ENCODE peak calls at places on chromosomes 1 and 21, in nine cellular contexts. L is stomach, I is pancreas, B is MM.1S, Q is hepatocyte, E is right atrium auricular region, P is IMR-90, K is cardiac muscle cell, J is heart left ventricle. D is an unnamed sample. For H3K4me1, the result is how much of the 10 kb centered on the place peaks cover.

GRCh38 chr1:204493882-204494280 is 724 bp downstream of the PIK3C2B start:
- DNase-seq in L (peak), I (peak), B (peak), Q (peak), E (no peak), P (peak), K (peak), J (peak), D (peak)

GRCh38 chr21:35342440-35342839 is 293.3 kb upstream of the RUNX1 start:
- DNase-seq in L (no peak), I (no peak), B (no peak), Q (no peak), E (no peak), P (no peak), K (no peak), J (no peak), D (no peak)

GRCh38 chr1:101237229-101237837 is 514 bp downstream of the S1PR1 start:
- DNase-seq in L (no peak), I (no peak), B (no peak), Q (no peak), E (no peak), P (peak), K (peak), J (no peak), D (no peak)

GRCh38 chr21:36718951-36719501 is 20.1 kb downstream of the SIM2 start:
- DNase-seq in L (peak), I (no peak), B (no peak), Q (no peak), E (no peak), P (no peak), K (no peak), J (no peak), D (no peak)

GRCh38 chr21:43727571-43728466 is 8.9 kb downstream of the PDXK start:
- DNase-seq in L (peak), I (peak), B (no peak), Q (no peak), E (no peak), P (peak), K (peak), J (peak), D (peak)

GRCh38 chr1:64861611-64862010 is 104.7 kb downstream of the JAK1 start:
- DNase-seq in L (peak), I (no peak), B (peak), Q (peak), E (no peak), P (peak), K (peak), J (no peak), D (peak)

GRCh38 chr1:186295980-186296379 is 79.1 kb downstream of the TPR start:
- DNase-seq in L (no peak), I (no peak), B (no peak), Q (no peak), E (no peak), P (peak), K (peak), J (no peak), D (no peak)

GRCh38 chr21:24224411-24224810 is 1382.9 kb downstream of the MRPL39 start:
- DNase-seq in L (no peak), I (no peak), B (no peak), Q (no peak), E (no peak), P (no peak), K (no peak), J (no peak), D (peak)

GRCh38 chr1:182955596-182956588 is 2.9 kb upstream of the SHCBP1L start:
- DNase-seq in L (no peak), I (no peak), B (no peak), Q (no peak), E (peak), P (peak), K (peak), J (peak), D (no peak)

GRCh38 chr1:86104606-86105532 is 51.7 kb downstream of the COL24A1 start:
- DNase-seq in L (peak), I (no peak), B (no peak), Q (peak), E (no peak), P (no peak), K (no peak), J (no peak), D (no peak)

GRCh38 chr21:44761011-44761729 is 40.5 kb downstream of the UBE2G2 start:
- DNase-seq in L (no peak), I (no peak), B (peak), Q (peak), E (no peak), P (no peak), K (no peak), J (no peak), D (no peak)

GRCh38 chr1:36624466-36624865 is 141.8 kb upstream of the CSF3R start:
- DNase-seq in L (no peak), I (no peak), B (no peak), Q (no peak), E (no peak), P (no peak), K (no peak), J (no peak), D (no peak)

DNA sequence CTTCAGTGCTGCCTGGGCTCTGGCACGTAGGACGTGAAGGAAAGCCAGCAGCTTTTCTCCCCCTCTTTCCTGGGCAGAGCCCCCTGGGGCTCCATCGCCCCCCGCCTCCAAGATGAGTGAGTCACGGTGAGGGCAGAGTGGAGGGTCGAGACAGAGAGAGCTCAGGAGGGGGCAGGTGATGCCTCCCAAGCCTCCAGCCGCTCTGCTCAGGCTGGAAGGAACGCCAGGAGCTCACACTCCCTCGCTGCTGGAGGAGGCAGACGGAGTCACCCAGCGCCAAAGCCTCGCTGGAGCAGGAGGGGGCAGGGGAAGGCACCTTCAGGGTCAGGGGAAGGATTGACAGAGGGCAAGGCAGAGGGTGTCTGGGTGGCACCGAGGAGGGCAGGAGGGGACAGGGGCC is 119.5 kb downstream of the CASZ1 start:
- DNase-seq in L (no peak), I (no peak), B (no peak), Q (no peak), E (no peak), P (no peak), K (no peak), J (no peak), D (no peak)
- H3K4me1 ChIP-seq in L (half or more), I (under half), B (under half), Q (half or more), E (half or more), P (under half), K (half or more), J (half or more), D (under half)

GRCh38 chr1:111813440-111814304 is 58.0 kb downstream of the DDX20 start:
- DNase-seq in L (no peak), I (no peak), B (no peak), Q (no peak), E (no peak), P (no peak), K (peak), J (no peak), D (no peak)
- TF ChIP-seq CTCF in L (no peak), I (no peak), B (no peak), Q (no peak), E (no peak), P (peak), K (peak), J (no peak), D (no peak)

GRCh38 chr1:88074661-88075060 is 609.4 kb upstream of the PKN2 start:
- DNase-seq in L (no peak), I (no peak), B (no peak), Q (no peak), E (no peak), P (no peak), K (no peak), J (no peak), D (no peak)
- H3K4me1 ChIP-seq in L (under half), I (under half), B (under half), Q (under half), E (under half), P (under half), K (under half), J (under half), D (under half)

GRCh38 chr1:79708646-79709237 is 702.2 kb upstream of the ADGRL4 start:
- DNase-seq in L (no peak), I (no peak), B (peak), Q (no peak), E (no peak), P (no peak), K (no peak), J (no peak), D (no peak)
- TF ChIP-seq CTCF in L (no peak), I (no peak), B (no peak), Q (no peak), E (no peak), P (no peak), K (no peak), J (no peak), D (no peak)

DNA sequence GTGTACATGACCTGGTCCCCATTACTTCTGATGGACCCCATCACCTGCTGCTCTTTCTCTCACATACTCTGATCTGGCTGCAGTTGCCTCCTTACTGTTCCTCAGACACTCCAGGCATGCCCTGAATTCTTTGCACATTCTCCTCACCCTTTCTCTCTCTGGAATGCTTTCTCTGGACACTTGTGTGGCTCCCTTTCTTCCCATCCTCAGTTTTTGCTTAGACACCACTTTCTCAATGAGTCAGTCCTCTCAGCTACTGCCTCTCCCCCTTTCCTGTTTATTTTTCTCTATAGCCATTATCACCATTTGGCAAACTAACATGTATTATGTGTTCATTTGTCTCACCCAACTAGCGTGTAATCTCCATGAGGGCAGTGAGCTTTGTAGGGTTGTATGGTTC is 28.1 kb downstream of the PLXNA2 start:
- DNase-seq in L (no peak), I (no peak), B (no peak), Q (no peak), E (no peak), P (peak), K (peak), J (no peak), D (no peak)
- H3K4me1 ChIP-seq in L (half or more), I (under half), B (under half), Q (under half), E (half or more), P (under half), K (half or more), J (half or more), D (under half)

GRCh38 chr1:115685029-115685705 is 43.4 kb downstream of the VANGL1 start:
- DNase-seq in L (no peak), I (no peak), B (no peak), Q (no peak), E (no peak), P (no peak), K (no peak), J (no peak), D (no peak)
- TF ChIP-seq CTCF in L (no peak), I (no peak), B (no peak), Q (no peak), E (no peak), P (no peak), K (no peak), J (no peak), D (no peak)

GRCh38 chr1:230379928-230380327 is 46.2 kb downstream of the PGBD5 start:
- DNase-seq in L (no peak), I (no peak), B (no peak), Q (no peak), E (no peak), P (no peak), K (no peak), J (no peak), D (no peak)

GRCh38 chr1:230382060-230382491 is 44.1 kb downstream of the PGBD5 start:
- DNase-seq in L (no peak), I (no peak), B (no peak), Q (peak), E (no peak), P (no peak), K (no peak), J (no peak), D (peak)

GRCh38 chr1:230383425-230383824 is 42.7 kb downstream of the PGBD5 start:
- DNase-seq in L (no peak), I (no peak), B (no peak), Q (no peak), E (no peak), P (no peak), K (no peak), J (no peak), D (no peak)

GRCh38 chr1:230381049-230381467 is 45.1 kb downstream of the PGBD5 start:
- DNase-seq in L (peak), I (no peak), B (no peak), Q (no peak), E (no peak), P (no peak), K (no peak), J (no peak), D (peak)

GRCh38 chr1:230381564-230381963 is 44.6 kb downstream of the PGBD5 start:
- DNase-seq in L (no peak), I (no peak), B (no peak), Q (no peak), E (no peak), P (no peak), K (no peak), J (no peak), D (no peak)
- H3K4me1 ChIP-seq in L (under half), I (under half), B (under half), Q (under half), E (under half), P (under half), K (under half), J (under half), D (under half)

D was measured in lung.